ENCODE peak calls at places on chromosomes 11 and 22, in nine cellular contexts. One of them, this sample, is unnamed.

GRCh38 chr22:42716649-42717127 is 4.0 kb downstream of the A4GALT start:
- DNase-seq in occipital lobe: no peak
- DNase-seq in HL-60: no peak
- DNase-seq in EH: no peak
- DNase-seq in GOT3: no peak
- DNase-seq in glutamatergic neuron: peak; percentile 32
- DNase-seq in LHCN-M2: no peak
- DNase-seq in NCI-H2107: no peak
- DNase-seq in GM03348: no peak
- DNase-seq in this sample: no peak

GRCh38 chr11:78941226-78941851 is 366.7 kb upstream of the NARS2 start:
- DNase-seq in occipital lobe: no peak
- DNase-seq in HL-60: no peak
- DNase-seq in EH: no peak
- DNase-seq in GOT3: no peak
- DNase-seq in glutamatergic neuron: peak; percentile 41
- DNase-seq in LHCN-M2: no peak
- DNase-seq in NCI-H2107: no peak
- DNase-seq in GM03348: no peak
- DNase-seq in this sample: no peak

GRCh38 chr11:66815646-66816045 is 27.6 kb upstream of the RCE1 start:
- DNase-seq in occipital lobe: no peak
- DNase-seq in HL-60: no peak
- DNase-seq in EH: peak; percentile 32
- DNase-seq in GOT3: no peak
- DNase-seq in glutamatergic neuron: no peak
- DNase-seq in LHCN-M2: peak; percentile 5
- DNase-seq in NCI-H2107: no peak
- DNase-seq in GM03348: peak; percentile 11
- DNase-seq in this sample: no peak

GRCh38 chr11:22449441-22449840 is 111.3 kb downstream of the SLC17A6 start:
- DNase-seq in occipital lobe: no peak
- DNase-seq in HL-60: no peak
- DNase-seq in EH: peak; percentile 6
- DNase-seq in GOT3: no peak
- DNase-seq in glutamatergic neuron: no peak
- DNase-seq in LHCN-M2: no peak
- DNase-seq in NCI-H2107: no peak
- DNase-seq in GM03348: peak; percentile 12
- DNase-seq in this sample: no peak

GRCh38 chr11:107704432-107704831 is 7.4 kb downstream of the SLN start:
- DNase-seq in occipital lobe: no peak
- DNase-seq in HL-60: no peak
- DNase-seq in EH: peak; percentile 88
- DNase-seq in GOT3: no peak
- DNase-seq in glutamatergic neuron: no peak
- DNase-seq in LHCN-M2: peak; percentile 76
- DNase-seq in NCI-H2107: no peak
- DNase-seq in GM03348: no peak
- DNase-seq in this sample: no peak

GRCh38 chr22:47782461-47783075 is 1020.1 kb downstream of the TBC1D22A start:
- DNase-seq in occipital lobe: no peak
- DNase-seq in HL-60: no peak
- DNase-seq in EH: no peak
- DNase-seq in GOT3: no peak
- DNase-seq in glutamatergic neuron: no peak
- DNase-seq in LHCN-M2: no peak
- DNase-seq in NCI-H2107: no peak
- DNase-seq in GM03348: no peak
- DNase-seq in this sample: no peak

GRCh38 chr22:33562484-33562883 is 357.8 kb downstream of the LARGE1 start:
- DNase-seq in occipital lobe: no peak
- DNase-seq in HL-60: no peak
- DNase-seq in EH: no peak
- DNase-seq in GOT3: no peak
- DNase-seq in glutamatergic neuron: no peak
- DNase-seq in LHCN-M2: no peak
- DNase-seq in NCI-H2107: no peak
- DNase-seq in GM03348: no peak
- DNase-seq in this sample: no peak

GRCh38 chr22:28329582-28330073 is 350.0 kb downstream of the TTC28 start:
- DNase-seq in occipital lobe: no peak
- DNase-seq in HL-60: no peak
- DNase-seq in EH: peak; percentile 72
- DNase-seq in GOT3: no peak
- DNase-seq in glutamatergic neuron: no peak
- DNase-seq in LHCN-M2: no peak
- DNase-seq in NCI-H2107: no peak
- DNase-seq in GM03348: peak; percentile 61
- DNase-seq in this sample: no peak

GRCh38 chr22:20979940-20980453 is 2.1 kb upstream of the LZTR1 start:
- DNase-seq in occipital lobe: no peak
- DNase-seq in HL-60: no peak
- DNase-seq in EH: no peak
- DNase-seq in GOT3: no peak
- DNase-seq in glutamatergic neuron: no peak
- DNase-seq in LHCN-M2: no peak
- DNase-seq in NCI-H2107: no peak
- DNase-seq in GM03348: no peak
- DNase-seq in this sample: no peak

GRCh38 chr11:106480581-106481185 is 403.2 kb downstream of the AASDHPPT start:
- DNase-seq in occipital lobe: no peak
- DNase-seq in HL-60: no peak
- DNase-seq in EH: no peak
- DNase-seq in GOT3: no peak
- DNase-seq in glutamatergic neuron: no peak
- DNase-seq in LHCN-M2: peak; percentile 57
- DNase-seq in NCI-H2107: no peak
- DNase-seq in GM03348: no peak
- DNase-seq in this sample: no peak

GRCh38 chr11:16082532-16083055 is 273.8 kb downstream of the SOX6 start:
- DNase-seq in occipital lobe: no peak
- DNase-seq in HL-60: no peak
- DNase-seq in EH: no peak
- DNase-seq in GOT3: no peak
- DNase-seq in glutamatergic neuron: no peak
- DNase-seq in LHCN-M2: no peak
- DNase-seq in NCI-H2107: no peak
- DNase-seq in GM03348: no peak
- DNase-seq in this sample: no peak

GRCh38 chr11:71300187-71300586 is 47.8 kb upstream of the SHANK2 start:
- DNase-seq in occipital lobe: no peak
- DNase-seq in HL-60: no peak
- DNase-seq in EH: peak; percentile 32
- DNase-seq in GOT3: no peak
- DNase-seq in glutamatergic neuron: no peak
- DNase-seq in LHCN-M2: peak; percentile 24
- DNase-seq in NCI-H2107: no peak
- DNase-seq in GM03348: no peak
- DNase-seq in this sample: no peak

GRCh38 chr11:129259950-129260349 is 67.8 kb upstream of the ARHGAP32 start:
- DNase-seq in occipital lobe: peak; percentile 18
- DNase-seq in HL-60: no peak
- DNase-seq in EH: no peak
- DNase-seq in GOT3: no peak
- DNase-seq in glutamatergic neuron: no peak
- DNase-seq in LHCN-M2: peak; percentile 22
- DNase-seq in NCI-H2107: no peak
- DNase-seq in GM03348: no peak
- DNase-seq in this sample: no peak

GRCh38 chr11:34215806-34216453 is 110.5 kb downstream of the NAT10 start:
- DNase-seq in occipital lobe: no peak
- DNase-seq in HL-60: no peak
- DNase-seq in EH: no peak
- DNase-seq in GOT3: no peak
- DNase-seq in glutamatergic neuron: no peak
- DNase-seq in LHCN-M2: no peak
- DNase-seq in NCI-H2107: no peak
- DNase-seq in GM03348: no peak
- DNase-seq in this sample: no peak

GRCh38 chr11:40388097-40388818 is 1071.2 kb downstream of the LRRC4C start:
- DNase-seq in occipital lobe: no peak
- DNase-seq in HL-60: no peak
- DNase-seq in EH: peak; percentile 79
- DNase-seq in GOT3: no peak
- DNase-seq in glutamatergic neuron: no peak
- DNase-seq in LHCN-M2: no peak
- DNase-seq in NCI-H2107: no peak
- DNase-seq in GM03348: peak; percentile 35
- DNase-seq in this sample: no peak

GRCh38 chr11:79018371-79018849 is 422.4 kb downstream of the TENM4 start:
- DNase-seq in occipital lobe: no peak
- DNase-seq in HL-60: no peak
- DNase-seq in EH: peak; percentile 91
- DNase-seq in GOT3: no peak
- DNase-seq in glutamatergic neuron: no peak
- DNase-seq in LHCN-M2: no peak
- DNase-seq in NCI-H2107: no peak
- DNase-seq in GM03348: peak; percentile 74
- DNase-seq in this sample: no peak

GRCh38 chr11:125625225-125625593 is 246 bp downstream of the CHEK1 start:
- DNase-seq in occipital lobe: no peak
- DNase-seq in HL-60: no peak
- DNase-seq in EH: no peak
- DNase-seq in GOT3: no peak
- DNase-seq in glutamatergic neuron: no peak
- DNase-seq in LHCN-M2: no peak
- DNase-seq in NCI-H2107: no peak
- DNase-seq in GM03348: no peak
- DNase-seq in this sample: no peak

GRCh38 chr22:23862103-23862502 is 4.4 kb downstream of the SLC2A11 start:
- DNase-seq in occipital lobe: no peak
- DNase-seq in HL-60: peak; percentile 60
- DNase-seq in EH: peak; percentile 54
- DNase-seq in GOT3: peak; percentile 3
- DNase-seq in glutamatergic neuron: peak; percentile 58
- DNase-seq in LHCN-M2: peak; percentile 46
- DNase-seq in NCI-H2107: no peak
- DNase-seq in GM03348: peak; percentile 62
- DNase-seq in this sample: no peak

GRCh38 chr22:36397081-36397766 is 9.5 kb upstream of the MYH9 start:
- DNase-seq in occipital lobe: no peak
- DNase-seq in HL-60: no peak
- DNase-seq in EH: peak; percentile 91
- DNase-seq in GOT3: no peak
- DNase-seq in glutamatergic neuron: no peak
- DNase-seq in LHCN-M2: no peak
- DNase-seq in NCI-H2107: no peak
- DNase-seq in GM03348: peak; percentile 76
- DNase-seq in this sample: no peak

GRCh38 chr22:33781396-33781795 is 138.9 kb downstream of the LARGE1 start:
- DNase-seq in occipital lobe: no peak
- DNase-seq in HL-60: no peak
- DNase-seq in EH: peak; percentile 48
- DNase-seq in GOT3: no peak
- DNase-seq in glutamatergic neuron: no peak
- DNase-seq in LHCN-M2: no peak
- DNase-seq in NCI-H2107: no peak
- DNase-seq in GM03348: peak; percentile 78
- DNase-seq in this sample: no peak

GRCh38 chr11:123299721-123300120 is 104.7 kb upstream of the CLMP start:
- DNase-seq in occipital lobe: no peak
- DNase-seq in HL-60: no peak
- DNase-seq in EH: no peak
- DNase-seq in GOT3: no peak
- DNase-seq in glutamatergic neuron: no peak
- DNase-seq in LHCN-M2: no peak
- DNase-seq in NCI-H2107: no peak
- DNase-seq in GM03348: no peak
- DNase-seq in this sample: peak; percentile 84

GRCh38 chr11:62547691-62548281 is 1.2 kb upstream of the AHNAK start:
- DNase-seq in occipital lobe: no peak
- DNase-seq in HL-60: no peak
- DNase-seq in EH: peak; percentile 15
- DNase-seq in GOT3: no peak
- DNase-seq in glutamatergic neuron: no peak
- DNase-seq in LHCN-M2: peak; percentile 66
- DNase-seq in NCI-H2107: no peak
- DNase-seq in GM03348: no peak
- DNase-seq in this sample: peak; percentile 92

GRCh38 chr22:49348631-49349030 is 479.0 kb downstream of the BRD1 start:
- DNase-seq in occipital lobe: no peak
- DNase-seq in HL-60: no peak
- DNase-seq in EH: no peak
- DNase-seq in GOT3: no peak
- DNase-seq in glutamatergic neuron: no peak
- DNase-seq in LHCN-M2: no peak
- DNase-seq in NCI-H2107: no peak
- DNase-seq in GM03348: no peak
- DNase-seq in this sample: no peak

GRCh38 chr11:119218141-119218878 is 12.2 kb downstream of the CBL start:
- DNase-seq in occipital lobe: no peak
- DNase-seq in HL-60: no peak
- DNase-seq in EH: peak; percentile 95
- DNase-seq in GOT3: no peak
- DNase-seq in glutamatergic neuron: no peak
- DNase-seq in LHCN-M2: peak; percentile 97
- DNase-seq in NCI-H2107: no peak
- DNase-seq in GM03348: peak; percentile 76
- DNase-seq in this sample: no peak

GRCh38 chr22:28998681-28999080 is 63.0 kb downstream of the C22orf31 start:
- DNase-seq in occipital lobe: no peak
- DNase-seq in HL-60: no peak
- DNase-seq in EH: no peak
- DNase-seq in GOT3: no peak
- DNase-seq in glutamatergic neuron: no peak
- DNase-seq in LHCN-M2: no peak
- DNase-seq in NCI-H2107: no peak
- DNase-seq in GM03348: no peak
- DNase-seq in this sample: no peak

GRCh38 chr11:10828407-10828806 is 19.7 kb upstream of the EIF4G2 start:
- DNase-seq in occipital lobe: no peak
- DNase-seq in HL-60: no peak
- DNase-seq in EH: no peak
- DNase-seq in GOT3: no peak
- DNase-seq in glutamatergic neuron: no peak
- DNase-seq in LHCN-M2: no peak
- DNase-seq in NCI-H2107: no peak
- DNase-seq in GM03348: no peak
- DNase-seq in this sample: no peak

GRCh38 chr22:41939981-41940852 is 6.7 kb downstream of the CENPM start:
- DNase-seq in occipital lobe: no peak
- DNase-seq in HL-60: no peak
- DNase-seq in EH: no peak
- DNase-seq in GOT3: no peak
- DNase-seq in glutamatergic neuron: no peak
- DNase-seq in LHCN-M2: no peak
- DNase-seq in NCI-H2107: no peak
- DNase-seq in GM03348: no peak
- DNase-seq in this sample: no peak

GRCh38 chr11:84117394-84117793 is 831.2 kb upstream of the CCDC90B start:
- DNase-seq in occipital lobe: no peak
- DNase-seq in HL-60: no peak
- DNase-seq in EH: no peak
- DNase-seq in GOT3: no peak
- DNase-seq in glutamatergic neuron: no peak
- DNase-seq in LHCN-M2: no peak
- DNase-seq in NCI-H2107: no peak
- DNase-seq in GM03348: peak; percentile 5
- DNase-seq in this sample: no peak

GRCh38 chr11:8351223-8351622 is 87.5 kb upstream of the LMO1 start:
- DNase-seq in occipital lobe: no peak
- DNase-seq in HL-60: no peak
- DNase-seq in EH: no peak
- DNase-seq in GOT3: no peak
- DNase-seq in glutamatergic neuron: no peak
- DNase-seq in LHCN-M2: no peak
- DNase-seq in NCI-H2107: no peak
- DNase-seq in GM03348: no peak
- DNase-seq in this sample: no peak